ENCODE peak calls at places on chromosome 14, in seven cellular contexts. Q, I, N, L, T, W and X are unnamed samples.

GRCh38 chr14:65421201-65421981 is 8.9 kb downstream of the FUT8 start:
- DNase-seq in Q (no peak), T (no peak), I (no peak), W (no peak), L (no peak), N (no peak), X (no peak)

GRCh38 chr14:35403397-35404245 is 928 bp downstream of the NFKBIA start:
- DNase-seq in N (peak), T (peak), W (peak), L (peak), I (peak), Q (peak), X (peak)

GRCh38 chr14:53571589-53571988 is 385.0 kb downstream of the BMP4 start:
- DNase-seq in N (no peak), I (no peak), Q (peak), W (no peak), T (no peak), L (no peak), X (no peak)

GRCh38 chr14:22600027-22600426 is 1.9 kb downstream of the ABHD4 start:
- DNase-seq in Q (no peak), I (no peak), W (no peak), T (no peak), L (no peak), N (no peak), X (no peak)

GRCh38 chr14:65949711-65950516 is 536.3 kb upstream of the CCDC196 start:
- DNase-seq in L (peak), W (no peak), T (no peak), I (no peak), Q (peak), N (peak), X (no peak)

GRCh38 chr14:25111061-25111601 is 61.2 kb upstream of the STXBP6 start:
- DNase-seq in W (no peak), N (peak), L (no peak), Q (peak), T (peak), I (no peak), X (no peak)

GRCh38 chr14:65103150-65103760 is 938 bp upstream of the MAX start:
- DNase-seq in L (no peak), I (no peak), Q (peak), T (no peak), W (no peak), N (peak), X (no peak)

GRCh38 chr14:58299665-58300202 is 1.4 kb downstream of the ARID4A start:
- DNase-seq in L (no peak), T (no peak), N (no peak), W (no peak), I (no peak), Q (no peak), X (peak)

GRCh38 chr14:68961781-68962584 is 17.1 kb downstream of the ACTN1 start:
- DNase-seq in I (peak), Q (peak), N (no peak), T (peak), W (peak), L (no peak), X (no peak)

GRCh38 chr14:96221841-96222240 is 17.2 kb downstream of the BDKRB2 start:
- DNase-seq in I (no peak), T (no peak), W (no peak), N (no peak), L (no peak), Q (no peak), X (no peak)

GRCh38 chr14:55411426-55412389 is at the start of gene ATG14:
- DNase-seq in N (peak), I (peak), W (peak), L (peak), T (peak), Q (peak), X (peak)

GRCh38 chr14:23643533-23644194 is 7.5 kb downstream of the DHRS2 start:
- DNase-seq in T (no peak), I (no peak), W (no peak), N (no peak), L (no peak), Q (no peak), X (no peak)

GRCh38 chr14:38721822-38722431 is 381.1 kb downstream of the SEC23A start:
- DNase-seq in L (peak), I (peak), W (no peak), N (peak), Q (peak), T (peak), X (no peak)

GRCh38 chr14:64736271-64737131 is 32.3 kb downstream of the PLEKHG3 start:
- DNase-seq in L (peak), Q (no peak), W (peak), I (peak), T (no peak), N (peak), X (no peak)

GRCh38 chr14:87108726-87109125 is 884.3 kb downstream of the GALC start:
- DNase-seq in I (no peak), T (no peak), Q (peak), W (no peak), L (no peak), N (no peak), X (no peak)

GRCh38 chr14:30708157-30708556 is 86.0 kb downstream of the SCFD1 start:
- DNase-seq in L (no peak), N (no peak), Q (no peak), T (no peak), W (no peak), I (no peak), X (no peak)

GRCh38 chr14:99769123-99769522 is 24.1 kb upstream of the EML1 start:
- DNase-seq in Q (no peak), T (no peak), N (no peak), I (peak), W (peak), L (no peak), X (no peak)

DNA sequence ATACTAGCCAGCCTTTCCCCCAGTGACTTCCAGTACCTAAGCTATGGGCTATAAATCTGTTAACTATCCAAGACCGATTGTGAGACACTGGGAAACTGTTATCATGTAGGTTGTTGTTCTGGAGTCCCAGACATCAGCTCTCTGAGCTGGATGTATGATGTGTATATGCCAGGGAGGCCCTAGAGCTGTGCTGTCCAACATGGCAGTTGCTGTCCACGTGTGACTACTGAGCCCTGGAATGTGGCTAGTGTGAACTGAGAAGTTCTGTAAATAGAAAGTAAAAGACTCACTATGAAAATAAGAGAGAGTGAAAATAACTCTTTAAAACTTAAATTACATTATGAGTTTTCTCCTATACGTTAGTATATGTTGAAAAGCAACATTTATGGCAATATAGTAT is 755.8 kb upstream of the FBXO33 start:
- DNase-seq in L (no peak), I (no peak), Q (no peak), T (no peak), W (no peak), N (no peak), X (no peak)
- H3K27ac ChIP-seq in L (no peak), I (no peak), Q (no peak), T (no peak), W (no peak), N (no peak), X (no peak)

GRCh38 chr14:89773151-89773550 is 181.4 kb downstream of the EFCAB11 start:
- DNase-seq in W (no peak), T (no peak), I (no peak), Q (no peak), L (no peak), N (no peak), X (no peak)
- H3K27ac ChIP-seq in W (no peak), T (no peak), I (no peak), Q (no peak), L (no peak), N (no peak), X (no peak)

DNA sequence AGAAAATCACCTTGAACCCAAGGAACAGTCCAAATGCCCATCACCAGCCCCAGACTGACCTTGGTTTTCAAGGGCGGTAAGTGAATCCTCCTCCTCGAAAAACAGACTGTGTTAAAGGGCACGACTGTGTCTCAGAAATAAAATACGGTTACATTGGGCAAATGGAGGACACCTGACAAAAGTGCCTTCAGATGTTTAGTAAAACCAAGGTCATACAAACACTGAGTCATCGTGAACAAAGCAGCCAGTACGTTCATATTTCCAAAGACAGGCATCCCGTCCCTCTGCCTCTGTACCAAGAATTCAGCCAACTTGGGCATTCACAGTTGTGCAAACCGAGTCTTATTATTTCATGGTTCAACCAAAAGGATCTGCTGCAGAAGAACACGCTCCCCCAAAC is 25.9 kb downstream of the FOXN3 start:
- DNase-seq in L (no peak), T (no peak), W (no peak), N (no peak), I (no peak), Q (no peak), X (no peak)
- H3K27ac ChIP-seq in L (peak), T (no peak), W (no peak), N (no peak), I (no peak), Q (no peak), X (no peak)

GRCh38 chr14:50832935-50833607 is 2.1 kb upstream of the NIN start:
- DNase-seq in N (no peak), L (no peak), Q (no peak), I (no peak), W (no peak), T (peak), X (peak)
- H3K27ac ChIP-seq in N (no peak), L (no peak), Q (no peak), I (no peak), W (no peak), T (no peak), X (no peak)

GRCh38 chr14:104677506-104678332 is 11.7 kb upstream of the INF2 start:
- DNase-seq in Q (peak), W (peak), N (peak), T (peak), I (peak), L (peak), X (peak)

GRCh38 chr14:104675447-104675846 is 14.0 kb upstream of the INF2 start:
- DNase-seq in I (no peak), T (no peak), W (no peak), Q (no peak), L (no peak), N (no peak), X (no peak)

GRCh38 chr14:104678346-104678745 is 11.1 kb upstream of the INF2 start:
- DNase-seq in L (peak), T (no peak), I (peak), N (no peak), W (no peak), Q (peak), X (no peak)

GRCh38 chr14:104676130-104676693 is 13.2 kb upstream of the INF2 start:
- DNase-seq in L (no peak), N (no peak), Q (no peak), W (no peak), I (no peak), T (no peak), X (no peak)

GRCh38 chr14:104676694-104677505 is 12.5 kb upstream of the INF2 start:
- DNase-seq in Q (no peak), N (no peak), T (no peak), W (peak), I (peak), L (peak), X (no peak)
- H3K27ac ChIP-seq in Q (peak), N (no peak), T (peak), W (no peak), I (peak), L (peak), X (peak)

DNA sequence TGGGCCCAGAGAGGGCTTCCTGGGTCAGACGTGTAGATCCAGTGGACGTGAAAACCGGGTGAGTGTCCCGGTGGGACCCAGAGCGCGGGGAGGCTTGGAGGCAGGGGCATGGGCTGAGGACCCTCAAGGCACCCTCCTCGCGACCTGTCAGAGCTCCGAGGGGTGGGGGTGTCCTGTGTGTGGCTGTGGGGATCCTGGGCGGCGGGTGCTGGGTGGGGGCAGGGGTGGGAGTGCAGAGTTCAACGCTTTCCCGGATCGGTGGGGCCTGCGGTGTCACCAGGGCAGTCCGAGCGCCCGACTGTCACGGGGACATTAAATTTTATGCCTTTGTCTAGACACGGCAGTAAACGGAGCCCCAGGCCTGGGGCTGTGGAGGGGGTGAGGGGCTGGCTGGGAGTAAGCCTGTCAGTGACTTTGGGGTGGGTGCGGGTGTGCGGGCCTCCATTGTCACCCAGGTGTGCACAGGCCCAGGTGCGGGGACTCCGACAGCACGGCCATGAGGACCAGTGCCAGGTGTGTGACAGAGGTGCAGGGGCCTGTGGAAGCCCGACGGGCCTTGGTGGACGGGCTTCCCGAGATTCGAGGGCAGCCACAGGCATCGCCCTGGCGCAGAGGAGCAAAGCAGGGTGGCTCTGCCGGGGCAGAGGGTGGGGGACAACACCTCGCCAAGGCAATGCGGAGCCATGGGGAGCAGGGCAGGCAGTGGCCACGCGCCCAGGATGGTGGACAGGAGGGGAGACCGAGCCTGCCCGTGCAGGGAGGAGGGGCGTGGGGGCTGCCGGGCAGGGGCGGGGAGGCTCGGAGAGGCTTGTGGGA is 1.2 kb downstream of the TMEM121 start:
- DNase-seq in Q (no peak), L (no peak), W (no peak), T (no peak), N (no peak), I (peak), X (no peak)
- H3K27ac ChIP-seq in Q (no peak), L (no peak), W (peak), T (peak), N (no peak), I (peak), X (peak)